ENCODE peak calls at places on chromosome 17, in seven cellular contexts. One of them, this sample, is unnamed.

GRCh38 chr17:74990581-74991105 is 3.2 kb downstream of the CDR2L start:
- DNase-seq in GM12878: no peak
- DNase-seq in K562: no peak
- DNase-seq in HCT116: no peak
- DNase-seq in SK-N-SH: no peak
- DNase-seq in HepG2: no peak
- DNase-seq in H1: no peak
- DNase-seq in this sample: no peak

GRCh38 chr17:18226284-18226945 is 980 bp downstream of the LLGL1 start:
- DNase-seq in K562: no peak
- DNase-seq in SK-N-SH: peak
- DNase-seq in GM12878: no peak
- DNase-seq in H1: no peak
- DNase-seq in HepG2: no peak
- DNase-seq in HCT116: no peak
- DNase-seq in this sample: no peak

GRCh38 chr17:71412803-71413202 is 708.0 kb upstream of the SOX9 start:
- DNase-seq in HepG2: no peak
- DNase-seq in SK-N-SH: no peak
- DNase-seq in GM12878: no peak
- DNase-seq in HCT116: peak
- DNase-seq in H1: no peak
- DNase-seq in K562: no peak
- DNase-seq in this sample: no peak

GRCh38 chr17:75684924-75685323 is 17.8 kb downstream of the SAP30BP start:
- DNase-seq in SK-N-SH: no peak
- DNase-seq in HepG2: no peak
- DNase-seq in HCT116: no peak
- DNase-seq in GM12878: no peak
- DNase-seq in K562: no peak
- DNase-seq in H1: no peak
- DNase-seq in this sample: no peak

GRCh38 chr17:9837551-9838471 is 12.1 kb downstream of the GLP2R start:
- DNase-seq in K562: no peak
- DNase-seq in HepG2: no peak
- DNase-seq in H1: no peak
- DNase-seq in SK-N-SH: no peak
- DNase-seq in HCT116: no peak
- DNase-seq in GM12878: no peak
- DNase-seq in this sample: no peak

GRCh38 chr17:63497708-63498483 is 21.0 kb downstream of the ACE start:
- DNase-seq in SK-N-SH: peak
- DNase-seq in K562: peak
- DNase-seq in H1: peak
- DNase-seq in HCT116: peak
- DNase-seq in GM12878: no peak
- DNase-seq in HepG2: peak
- DNase-seq in this sample: peak

GRCh38 chr17:77497578-77497934 is 356.8 kb downstream of the SEC14L1 start:
- DNase-seq in SK-N-SH: peak
- DNase-seq in H1: no peak
- DNase-seq in GM12878: no peak
- DNase-seq in K562: no peak
- DNase-seq in HCT116: no peak
- DNase-seq in HepG2: no peak
- DNase-seq in this sample: no peak

GRCh38 chr17:68314916-68315535 is 23.7 kb downstream of the ARSG start:
- DNase-seq in GM12878: no peak
- DNase-seq in H1: no peak
- DNase-seq in HCT116: no peak
- DNase-seq in HepG2: no peak
- DNase-seq in SK-N-SH: no peak
- DNase-seq in K562: no peak
- DNase-seq in this sample: no peak

GRCh38 chr17:68455756-68456528 is 1.4 kb downstream of the WIPI1 start:
- DNase-seq in HepG2: peak
- DNase-seq in HCT116: no peak
- DNase-seq in H1: no peak
- DNase-seq in GM12878: no peak
- DNase-seq in SK-N-SH: peak
- DNase-seq in K562: no peak
- DNase-seq in this sample: peak

GRCh38 chr17:38676706-38677504 is 2.1 kb upstream of the EPOP start:
- DNase-seq in H1: peak
- DNase-seq in SK-N-SH: peak
- DNase-seq in HCT116: peak
- DNase-seq in HepG2: peak
- DNase-seq in K562: peak
- DNase-seq in GM12878: peak
- DNase-seq in this sample: peak

GRCh38 chr17:29929006-29929543 is 953 bp downstream of the SSH2 start:
- DNase-seq in K562: peak
- DNase-seq in HepG2: peak
- DNase-seq in HCT116: no peak
- DNase-seq in GM12878: no peak
- DNase-seq in SK-N-SH: peak
- DNase-seq in H1: peak
- DNase-seq in this sample: peak

GRCh38 chr17:1179635-1180433 is at the start of gene ABR:
- DNase-seq in H1: peak
- DNase-seq in SK-N-SH: peak
- DNase-seq in GM12878: no peak
- DNase-seq in K562: peak
- DNase-seq in HCT116: no peak
- DNase-seq in HepG2: no peak
- DNase-seq in this sample: no peak

GRCh38 chr17:8918811-8919210 is 46.7 kb downstream of the PIK3R5 start:
- DNase-seq in K562: no peak
- DNase-seq in SK-N-SH: no peak
- DNase-seq in HepG2: no peak
- DNase-seq in HCT116: no peak
- DNase-seq in H1: no peak
- DNase-seq in GM12878: no peak
- DNase-seq in this sample: no peak

GRCh38 chr17:7557825-7558543 is 566 bp upstream of the TNFSF13 start:
- DNase-seq in GM12878: no peak
- DNase-seq in H1: peak
- DNase-seq in HepG2: peak
- DNase-seq in HCT116: no peak
- DNase-seq in K562: no peak
- DNase-seq in SK-N-SH: peak
- DNase-seq in this sample: peak
- TF ChIP-seq JUND in GM12878: no peak
- TF ChIP-seq JUND in H1: no peak
- TF ChIP-seq JUND in HepG2: no peak
- TF ChIP-seq JUND in HCT116: no peak
- TF ChIP-seq JUND in K562: no peak
- TF ChIP-seq JUND in SK-N-SH: no peak
- TF ChIP-seq JUND in this sample: no peak

DNA sequence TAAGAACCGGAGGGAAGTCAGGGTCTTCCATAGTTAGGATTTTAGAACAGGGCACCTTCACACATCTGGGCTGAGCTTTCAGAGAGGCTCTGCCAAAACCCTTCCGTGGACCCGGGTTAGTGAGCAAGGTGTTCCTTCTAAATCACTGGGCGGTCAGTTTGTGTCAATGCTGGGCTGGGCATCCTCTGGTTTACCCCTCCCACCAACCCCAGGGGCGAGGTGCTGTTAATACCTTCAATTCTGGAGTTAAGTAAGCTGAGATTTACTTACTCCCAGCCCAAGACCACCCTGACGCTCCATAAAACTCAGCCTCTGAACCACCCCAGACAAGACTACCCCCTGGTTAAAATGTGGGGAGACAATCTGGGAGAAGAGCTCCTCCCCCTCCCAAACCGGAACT is 1.0 kb downstream of the TMEM92 start:
- DNase-seq in HCT116: no peak
- DNase-seq in GM12878: no peak
- DNase-seq in HepG2: no peak
- DNase-seq in SK-N-SH: no peak
- DNase-seq in K562: no peak
- DNase-seq in H1: no peak
- DNase-seq in this sample: no peak
- TF ChIP-seq JUND in HCT116: no peak
- TF ChIP-seq JUND in GM12878: no peak
- TF ChIP-seq JUND in HepG2: no peak
- TF ChIP-seq JUND in SK-N-SH: no peak
- TF ChIP-seq JUND in K562: no peak
- TF ChIP-seq JUND in H1: no peak
- TF ChIP-seq JUND in this sample: no peak

DNA sequence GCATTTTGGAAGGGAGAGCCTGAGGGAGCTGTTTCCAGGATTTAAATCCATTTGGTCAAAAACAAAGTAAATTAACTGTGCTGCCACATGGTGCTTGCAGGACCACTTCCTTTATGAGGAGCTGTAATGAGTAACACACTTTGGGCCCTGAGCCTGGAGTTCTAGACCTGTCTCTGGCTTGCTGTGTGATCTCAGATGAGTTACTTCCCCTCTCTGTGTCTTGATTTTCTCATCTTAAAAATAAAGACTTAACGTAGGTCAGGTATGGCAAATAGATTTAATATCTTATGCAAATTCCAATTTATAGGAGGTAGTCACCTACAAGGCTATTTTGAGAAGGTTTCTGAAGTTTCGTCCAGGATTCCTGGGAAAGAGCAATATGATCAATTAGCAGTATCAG is 361.9 kb upstream of the CCL2 start:
- DNase-seq in HCT116: no peak
- DNase-seq in SK-N-SH: peak
- DNase-seq in K562: no peak
- DNase-seq in H1: no peak
- DNase-seq in GM12878: no peak
- DNase-seq in HepG2: no peak
- DNase-seq in this sample: no peak
- TF ChIP-seq JUND in HCT116: no peak
- TF ChIP-seq JUND in SK-N-SH: no peak
- TF ChIP-seq JUND in K562: no peak
- TF ChIP-seq JUND in H1: no peak
- TF ChIP-seq JUND in GM12878: no peak
- TF ChIP-seq JUND in HepG2: no peak
- TF ChIP-seq JUND in this sample: no peak

GRCh38 chr17:80613732-80614071 is 69.1 kb downstream of the RPTOR start:
- DNase-seq in GM12878: no peak
- DNase-seq in HCT116: no peak
- DNase-seq in H1: no peak
- DNase-seq in SK-N-SH: no peak
- DNase-seq in HepG2: no peak
- DNase-seq in K562: no peak
- DNase-seq in this sample: no peak
- TF ChIP-seq JUND in GM12878: no peak
- TF ChIP-seq JUND in HCT116: no peak
- TF ChIP-seq JUND in H1: no peak
- TF ChIP-seq JUND in SK-N-SH: no peak
- TF ChIP-seq JUND in HepG2: no peak
- TF ChIP-seq JUND in K562: no peak
- TF ChIP-seq JUND in this sample: no peak

GRCh38 chr17:55645361-55645760 is 77.3 kb downstream of the TMEM100 start:
- DNase-seq in H1: no peak
- DNase-seq in HCT116: no peak
- DNase-seq in K562: no peak
- DNase-seq in HepG2: no peak
- DNase-seq in SK-N-SH: no peak
- DNase-seq in GM12878: no peak
- DNase-seq in this sample: no peak

GRCh38 chr17:55639096-55639495 is 83.6 kb downstream of the TMEM100 start:
- DNase-seq in H1: no peak
- DNase-seq in HCT116: no peak
- DNase-seq in GM12878: no peak
- DNase-seq in SK-N-SH: no peak
- DNase-seq in HepG2: no peak
- DNase-seq in K562: no peak
- DNase-seq in this sample: no peak

GRCh38 chr17:55642741-55643140 is 79.9 kb downstream of the TMEM100 start:
- DNase-seq in HepG2: no peak
- DNase-seq in SK-N-SH: no peak
- DNase-seq in H1: no peak
- DNase-seq in GM12878: no peak
- DNase-seq in K562: no peak
- DNase-seq in HCT116: no peak
- DNase-seq in this sample: no peak

GRCh38 chr17:55644346-55644745 is 78.3 kb downstream of the TMEM100 start:
- DNase-seq in HepG2: no peak
- DNase-seq in K562: no peak
- DNase-seq in HCT116: no peak
- DNase-seq in H1: no peak
- DNase-seq in SK-N-SH: no peak
- DNase-seq in GM12878: no peak
- DNase-seq in this sample: no peak

DNA sequence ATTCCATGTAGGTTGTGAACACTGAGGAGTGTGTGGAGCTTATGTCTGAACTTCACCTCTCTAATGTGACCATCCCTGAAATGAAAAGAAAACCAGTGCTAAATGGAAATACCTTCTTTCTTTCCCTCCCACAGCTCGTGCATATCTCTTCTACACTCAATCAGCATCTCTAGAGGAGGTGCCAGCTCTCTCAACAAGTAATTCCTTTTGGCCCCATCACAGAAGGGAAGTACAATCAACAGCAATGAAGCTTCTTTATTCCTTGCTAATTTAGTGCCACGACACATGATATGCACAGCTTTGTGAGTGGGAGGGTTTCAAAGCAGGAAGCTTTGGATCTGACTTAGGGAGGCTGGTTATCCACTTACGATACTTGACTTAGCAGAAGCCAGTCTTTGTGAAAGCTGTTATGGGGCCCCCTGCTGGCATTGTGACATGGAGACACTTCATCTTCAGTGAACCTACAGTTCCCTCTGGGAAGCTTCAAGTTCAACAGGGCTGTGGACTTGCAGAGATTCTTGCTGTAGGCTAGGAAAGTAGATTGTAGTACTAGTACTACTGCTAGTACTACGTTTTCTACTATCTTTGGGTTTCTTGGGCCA is 81.0 kb downstream of the TMEM100 start:
- DNase-seq in HepG2: peak
- DNase-seq in H1: peak
- DNase-seq in SK-N-SH: peak
- DNase-seq in K562: peak
- DNase-seq in GM12878: no peak
- DNase-seq in HCT116: peak
- DNase-seq in this sample: peak
- TF ChIP-seq JUND in HepG2: no peak
- TF ChIP-seq JUND in H1: no peak
- TF ChIP-seq JUND in SK-N-SH: no peak
- TF ChIP-seq JUND in K562: no peak
- TF ChIP-seq JUND in GM12878: no peak
- TF ChIP-seq JUND in HCT116: no peak
- TF ChIP-seq JUND in this sample: no peak

This sample was measured in T47D.